ENCODE peak calls at places on chromosome 5, in ten cellular contexts. B, M, W, G, P, A, Q, S, E and N are unnamed samples.

GRCh38 chr5:10652151-10652550 is 88.3 kb downstream of the ANKRD33B start:
- DNase-seq in B (no peak), M (no peak), W (peak; percentile 17), G (peak; percentile 13), P (no peak), A (no peak), Q (no peak), S (peak; percentile 11), E (no peak), N (no peak)

GRCh38 chr5:160287378-160288051 is 24.8 kb downstream of the CCNJL start:
- DNase-seq in B (no peak), M (no peak), W (peak; percentile 92), G (no peak), P (peak; percentile 78), A (no peak), Q (no peak), S (no peak), E (peak; percentile 96), N (no peak)

GRCh38 chr5:117336208-117336607 is 761.6 kb upstream of the SEMA6A start:
- DNase-seq in B (no peak), M (no peak), W (no peak), G (no peak), P (no peak), A (no peak), Q (no peak), S (no peak), E (no peak), N (no peak)

GRCh38 chr5:96742519-96742918 is 65.2 kb downstream of the ERAP1 start:
- DNase-seq in B (no peak), M (no peak), W (no peak), G (no peak), P (no peak), A (no peak), Q (no peak), S (no peak), E (no peak), N (no peak)

GRCh38 chr5:124725040-124725434 is 21.4 kb downstream of the ZNF608 start:
- DNase-seq in B (no peak), M (no peak), W (no peak), G (no peak), P (peak; percentile 36), A (no peak), Q (no peak), S (no peak), E (no peak), N (no peak)

GRCh38 chr5:135313946-135314345 is 85.1 kb downstream of the MACROH2A1 start:
- DNase-seq in B (no peak), M (no peak), W (no peak), G (no peak), P (no peak), A (no peak), Q (no peak), S (no peak), E (no peak), N (no peak)

GRCh38 chr5:65825388-65826328 is 100.7 kb upstream of the ERBIN start:
- DNase-seq in B (no peak), M (no peak), W (no peak), G (no peak), P (no peak), A (no peak), Q (no peak), S (no peak), E (no peak), N (peak; percentile 38)

GRCh38 chr5:15929616-15930303 is 249.8 kb downstream of the MARCHF11 start:
- DNase-seq in B (no peak), M (no peak), W (no peak), G (no peak), P (no peak), A (no peak), Q (no peak), S (peak; percentile 89), E (no peak), N (no peak)